ENCODE peak calls at places on chromosome 11, in eight cellular contexts. Y, F, U, C, A, J, T and I are unnamed samples. For H3K4me1, the result is how much of the 10 kb centered on the place peaks cover.

GRCh38 chr11:125164091-125164421 is 495 bp upstream of the PKNOX2 start:
- DNase-seq in Y (no peak), F (no peak), U (no peak), C (no peak), A (no peak), J (no peak), T (no peak), I (no peak)

GRCh38 chr11:36148701-36149100 is 140.5 kb downstream of the COMMD9 start:
- DNase-seq in Y (no peak), F (no peak), U (no peak), C (no peak), A (no peak), J (no peak), T (no peak), I (no peak)

GRCh38 chr11:99739464-99740089 is 718.8 kb downstream of the CNTN5 start:
- DNase-seq in Y (no peak), F (no peak), U (no peak), C (no peak), A (peak), J (no peak), T (no peak), I (no peak)

GRCh38 chr11:117002639-117003305 is 95.5 kb downstream of the SIK3 start:
- DNase-seq in Y (no peak), F (no peak), U (no peak), C (no peak), A (no peak), J (no peak), T (no peak), I (no peak)

GRCh38 chr11:213111-213510 is 5.6 kb downstream of the RIC8A start:
- DNase-seq in Y (no peak), F (no peak), U (no peak), C (no peak), A (no peak), J (no peak), T (no peak), I (peak)

GRCh38 chr11:115201121-115201792 is 303.0 kb downstream of the CADM1 start:
- DNase-seq in Y (no peak), F (no peak), U (no peak), C (no peak), A (no peak), J (no peak), T (no peak), I (no peak)

GRCh38 chr11:86818466-86819282 is 18.3 kb downstream of the PRSS23 start:
- DNase-seq in Y (peak), F (no peak), U (no peak), C (no peak), A (peak), J (no peak), T (no peak), I (no peak)

GRCh38 chr11:32056445-32056844 is 34.4 kb upstream of the RCN1 start:
- DNase-seq in Y (no peak), F (no peak), U (no peak), C (no peak), A (no peak), J (no peak), T (no peak), I (no peak)

GRCh38 chr11:44779736-44780520 is 53.2 kb downstream of the TSPAN18 start:
- DNase-seq in Y (no peak), F (no peak), U (no peak), C (no peak), A (no peak), J (no peak), T (no peak), I (no peak)

GRCh38 chr11:44978279-44978960 is 27.7 kb upstream of the TP53I11 start:
- DNase-seq in Y (no peak), F (no peak), U (no peak), C (no peak), A (no peak), J (no peak), T (no peak), I (no peak)

GRCh38 chr11:27388869-27389268 is 25.9 kb upstream of the CCDC34 start:
- DNase-seq in Y (no peak), F (no peak), U (no peak), C (no peak), A (no peak), J (no peak), T (no peak), I (no peak)

GRCh38 chr11:46294365-46295309 is 17.2 kb downstream of the CREB3L1 start:
- DNase-seq in Y (no peak), F (no peak), U (peak), C (peak), A (peak), J (no peak), T (no peak), I (peak)

GRCh38 chr11:76669901-76670474 is 559 bp downstream of the LRRC32 start:
- DNase-seq in Y (no peak), F (peak), U (peak), C (peak), A (no peak), J (peak), T (no peak), I (no peak)

GRCh38 chr11:3890806-3891205 is 35.3 kb downstream of the STIM1 start:
- DNase-seq in Y (no peak), F (no peak), U (no peak), C (no peak), A (no peak), J (no peak), T (no peak), I (no peak)

GRCh38 chr11:10893713-10894112 is 35.9 kb upstream of the ZBED5 start:
- DNase-seq in Y (no peak), F (no peak), U (no peak), C (no peak), A (no peak), J (no peak), T (no peak), I (no peak)

GRCh38 chr11:72814831-72815618 is 814 bp downstream of the ATG16L2 start:
- DNase-seq in Y (no peak), F (no peak), U (no peak), C (no peak), A (peak), J (no peak), T (peak), I (no peak)

GRCh38 chr11:129323896-129324522 is 51.6 kb upstream of the BARX2 start:
- DNase-seq in Y (no peak), F (no peak), U (no peak), C (no peak), A (no peak), J (no peak), T (no peak), I (peak)

GRCh38 chr11:118519549-118519948 is 7.7 kb upstream of the TTC36 start:
- DNase-seq in Y (no peak), F (no peak), U (no peak), C (no peak), A (no peak), J (no peak), T (no peak), I (no peak)

GRCh38 chr11:7088921-7089320 is at the start of gene RBMXL2:
- DNase-seq in Y (no peak), F (no peak), U (peak), C (peak), A (no peak), J (no peak), T (no peak), I (no peak)

GRCh38 chr11:5596611-5597201 is at the start of gene TRIM6:
- DNase-seq in Y (no peak), F (no peak), U (peak), C (peak), A (peak), J (peak), T (no peak), I (peak)

GRCh38 chr11:93020248-93021088 is 51.0 kb downstream of the MTNR1B start:
- DNase-seq in Y (no peak), F (no peak), U (no peak), C (no peak), A (peak), J (no peak), T (peak), I (no peak)

GRCh38 chr11:2580444-2581050 is 119.2 kb downstream of the KCNQ1OT1 start:
- DNase-seq in Y (no peak), F (no peak), U (peak), C (peak), A (no peak), J (peak), T (no peak), I (peak)

GRCh38 chr11:119206512-119207299 is 567 bp downstream of the CBL start:
- DNase-seq in Y (peak), F (peak), U (peak), C (peak), A (peak), J (peak), T (no peak), I (no peak)

GRCh38 chr11:110564676-110565343 is 135.1 kb downstream of the FDX1 start:
- DNase-seq in Y (no peak), F (no peak), U (no peak), C (no peak), A (peak), J (no peak), T (no peak), I (no peak)

GRCh38 chr11:67344264-67344663 is 9.1 kb downstream of the POLD4 start:
- DNase-seq in Y (no peak), F (no peak), U (no peak), C (no peak), A (no peak), J (no peak), T (no peak), I (no peak)

GRCh38 chr11:76805206-76805913 is 22.2 kb downstream of the TSKU start:
- DNase-seq in Y (no peak), F (no peak), U (no peak), C (peak), A (no peak), J (no peak), T (no peak), I (no peak)

GRCh38 chr11:124882339-124883071 is 15.2 kb downstream of the ROBO4 start:
- DNase-seq in Y (no peak), F (no peak), U (no peak), C (peak), A (no peak), J (no peak), T (no peak), I (no peak)

GRCh38 chr11:96050435-96051182 is 126.7 kb upstream of the MTMR2 start:
- DNase-seq in Y (no peak), F (no peak), U (no peak), C (no peak), A (no peak), J (no peak), T (no peak), I (no peak)

GRCh38 chr11:117239295-117239694 is 6.8 kb downstream of the RNF214 start:
- DNase-seq in Y (no peak), F (no peak), U (no peak), C (no peak), A (no peak), J (no peak), T (peak), I (no peak)

GRCh38 chr11:127066426-127067090 is 66.0 kb upstream of the KIRREL3 start:
- DNase-seq in Y (no peak), F (no peak), U (no peak), C (no peak), A (no peak), J (no peak), T (no peak), I (no peak)

GRCh38 chr11:6413791-6414231 is 5.1 kb downstream of the APBB1 start:
- DNase-seq in Y (peak), F (no peak), U (no peak), C (no peak), A (no peak), J (no peak), T (no peak), I (no peak)

DNA sequence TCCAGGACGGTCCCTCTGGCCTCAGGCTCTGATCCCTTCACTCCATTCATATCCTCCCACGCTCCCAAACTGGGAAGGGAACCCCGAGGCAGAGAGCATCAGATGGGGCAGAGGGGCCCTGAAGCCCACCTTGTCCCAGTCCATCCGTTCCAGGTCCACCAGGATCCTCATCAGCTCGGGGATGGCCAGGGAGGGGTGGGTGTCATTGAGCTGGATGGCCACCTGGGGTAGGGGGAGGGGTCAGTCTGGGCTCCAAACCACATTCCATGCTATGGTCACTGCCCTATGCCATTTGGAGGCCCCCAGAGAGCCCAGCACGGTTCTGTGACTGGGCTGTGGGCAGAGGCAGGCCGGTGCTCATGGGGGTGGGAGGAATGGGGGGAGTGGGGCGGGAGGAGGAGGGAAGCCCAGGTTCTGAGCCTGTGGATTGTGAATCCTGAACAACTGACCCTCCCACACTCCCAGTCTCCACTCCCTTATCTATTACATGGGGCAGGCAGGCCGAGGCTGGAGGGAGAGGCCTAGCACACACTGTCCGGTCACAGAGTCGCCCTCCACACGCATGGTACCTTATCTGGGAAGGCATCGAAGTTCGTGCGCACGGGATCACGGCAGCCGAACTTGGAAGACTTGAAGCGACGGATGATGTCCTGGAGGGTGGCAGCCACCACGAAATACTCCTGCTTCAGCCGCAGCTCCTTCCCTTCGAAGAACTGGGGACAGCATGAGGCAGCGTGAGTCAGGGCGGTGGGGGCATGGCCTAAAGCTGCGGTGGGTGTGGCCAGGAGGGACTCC is 5.5 kb downstream of the PYGM start:
- DNase-seq in Y (no peak), F (no peak), U (peak), C (peak), A (no peak), J (no peak), T (no peak), I (no peak)
- H3K4me1 ChIP-seq in Y (under half), F (under half), U (half or more), C (under half), A (under half), J (under half), T (under half), I (under half)

DNA sequence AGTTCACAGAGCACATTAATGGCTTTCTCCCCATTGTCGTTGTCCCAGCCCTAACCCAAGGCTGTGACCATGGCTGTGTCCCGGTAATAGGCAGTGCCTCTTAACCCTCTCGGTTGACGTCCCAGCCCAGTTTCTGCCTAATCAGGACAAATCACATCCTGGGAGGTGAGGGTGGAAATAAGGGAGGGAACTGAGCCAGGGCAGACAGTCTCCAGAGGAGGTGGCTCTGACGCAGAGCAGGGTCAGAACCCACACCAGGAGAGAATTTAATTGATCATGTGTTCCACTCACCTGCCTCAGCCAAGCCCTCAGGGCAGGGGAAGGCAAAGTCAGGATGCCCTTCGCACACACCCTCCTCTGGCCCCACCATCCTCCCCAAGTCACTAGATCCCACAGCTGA is 17.0 kb downstream of the SLC43A1 start:
- DNase-seq in Y (no peak), F (no peak), U (peak), C (no peak), A (no peak), J (no peak), T (no peak), I (no peak)
- H3K4me1 ChIP-seq in Y (under half), F (under half), U (under half), C (under half), A (under half), J (under half), T (under half), I (half or more)

DNA sequence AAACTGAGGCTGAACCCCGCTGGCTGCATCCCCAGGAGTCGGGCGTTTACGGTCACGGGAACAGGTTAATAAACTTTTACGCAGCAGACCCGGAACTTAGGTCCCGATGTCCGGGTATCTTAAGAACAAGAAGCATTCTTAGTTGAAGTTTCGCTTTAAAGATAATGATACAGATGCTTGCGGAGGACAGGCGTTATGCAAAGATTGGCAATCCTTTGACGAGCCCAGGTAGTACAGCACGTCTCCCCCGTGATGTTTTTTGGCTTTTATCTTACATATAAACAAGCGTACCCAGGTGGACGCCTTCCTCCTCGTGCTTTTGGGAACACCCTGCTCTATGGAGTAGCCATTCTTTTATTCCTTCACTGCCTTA is 869 bp upstream of the TOLLIP start:
- DNase-seq in Y (no peak), F (no peak), U (no peak), C (no peak), A (no peak), J (no peak), T (no peak), I (no peak)
- H3K4me1 ChIP-seq in Y (under half), F (under half), U (under half), C (under half), A (under half), J (under half), T (under half), I (half or more)

GRCh38 chr11:12682288-12682687 is 8.1 kb downstream of the TEAD1 start:
- DNase-seq in Y (no peak), F (no peak), U (no peak), C (no peak), A (no peak), J (no peak), T (no peak), I (no peak)

GRCh38 chr11:12682730-12683500 is 8.7 kb downstream of the TEAD1 start:
- DNase-seq in Y (no peak), F (no peak), U (no peak), C (no peak), A (no peak), J (no peak), T (no peak), I (no peak)

GRCh38 chr11:12680246-12680939 is 6.2 kb downstream of the TEAD1 start:
- DNase-seq in Y (no peak), F (peak), U (peak), C (peak), A (peak), J (peak), T (peak), I (peak)

GRCh38 chr11:12680940-12681258 is 6.7 kb downstream of the TEAD1 start:
- DNase-seq in Y (no peak), F (no peak), U (no peak), C (no peak), A (no peak), J (no peak), T (no peak), I (no peak)

GRCh38 chr11:12681462-12681861 is 7.2 kb downstream of the TEAD1 start:
- DNase-seq in Y (no peak), F (no peak), U (no peak), C (no peak), A (no peak), J (no peak), T (no peak), I (no peak)
- H3K4me1 ChIP-seq in Y (under half), F (under half), U (half or more), C (under half), A (under half), J (half or more), T (half or more), I (half or more)

GRCh38 chr11:121441533-121441932 is 10.6 kb upstream of the SORL1 start:
- DNase-seq in Y (no peak), F (no peak), U (no peak), C (no peak), A (no peak), J (no peak), T (no peak), I (no peak)
- H3K4me1 ChIP-seq in Y (under half), F (under half), U (under half), C (under half), A (under half), J (under half), T (under half), I (under half)

DNA sequence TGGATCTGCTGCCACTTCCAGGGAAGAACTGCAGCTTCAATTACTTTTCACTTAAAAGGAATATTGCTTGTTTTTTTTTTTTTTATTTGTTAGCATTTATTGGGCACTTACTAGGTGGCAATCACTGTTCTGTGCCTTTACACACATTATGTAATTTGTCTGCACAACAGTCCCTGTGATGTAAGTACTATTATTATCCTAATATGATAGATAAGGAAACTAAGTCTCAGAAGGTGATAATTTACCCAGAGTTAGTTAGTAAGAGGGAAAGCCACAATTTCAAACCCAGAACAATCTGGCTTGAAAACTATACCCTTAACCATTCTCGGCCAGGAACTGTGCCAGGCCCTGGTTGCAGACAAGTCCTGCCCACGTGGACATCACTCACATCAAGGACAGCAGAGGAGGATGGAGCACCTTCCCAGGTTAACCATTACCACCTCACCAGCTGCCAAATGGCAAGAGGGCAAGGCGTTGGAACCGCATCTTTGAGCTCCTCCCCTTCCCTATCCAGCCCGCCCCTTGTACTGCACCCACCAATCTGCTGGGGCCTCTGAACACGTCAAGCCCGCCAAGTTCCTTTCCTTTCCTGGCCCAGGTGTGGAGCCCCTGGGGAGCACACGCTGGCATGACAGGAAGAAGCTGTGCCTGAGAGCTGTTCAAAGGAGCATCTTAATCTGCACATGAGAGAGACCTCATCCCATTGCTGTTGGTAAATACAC is 78.4 kb downstream of the NAV2 start:
- DNase-seq in Y (no peak), F (no peak), U (no peak), C (no peak), A (no peak), J (no peak), T (no peak), I (no peak)
- H3K4me1 ChIP-seq in Y (under half), F (half or more), U (under half), C (under half), A (under half), J (under half), T (under half), I (half or more)

GRCh38 chr11:65576867-65577755 is 1.3 kb downstream of the EHBP1L1 start:
- DNase-seq in Y (peak), F (peak), U (peak), C (peak), A (no peak), J (peak), T (peak), I (peak)
- H3K4me1 ChIP-seq in Y (under half), F (under half), U (half or more), C (under half), A (under half), J (half or more), T (under half), I (under half)